ENCODE peak calls at places on chromosome 19, in five cellular contexts. E, Y, X, O and V are unnamed samples.

GRCh38 chr19:2044709-2045500 is 6.1 kb downstream of the MKNK2 start:
- DNase-seq in E (peak; percentile 45), Y (no peak), X (no peak), O (no peak), V (no peak)

GRCh38 chr19:18153555-18154134 is 682 bp downstream of the PIK3R2 start:
- DNase-seq in E (no peak), Y (no peak), X (no peak), O (peak; percentile 39), V (no peak)

GRCh38 chr19:16588089-16588823 is 16.0 kb upstream of the SLC35E1 start:
- DNase-seq in E (no peak), Y (no peak), X (no peak), O (peak; percentile 92), V (peak; percentile 93)

GRCh38 chr19:19460258-19460731 is 54.8 kb downstream of the GATAD2A start:
- DNase-seq in E (no peak), Y (no peak), X (no peak), O (peak; percentile 81), V (peak; percentile 57)

GRCh38 chr19:5718579-5719273 is 1.2 kb downstream of the LONP1 start:
- DNase-seq in E (no peak), Y (peak; percentile 74), X (no peak), O (peak; percentile 55), V (no peak)

GRCh38 chr19:14517840-14518505 is at the start of gene DNAJB1:
- DNase-seq in E (peak; percentile 83), Y (peak; percentile 62), X (peak; percentile 83), O (peak; percentile 78), V (peak; percentile 72)

GRCh38 chr19:23312515-23312914 is 62.3 kb upstream of the ZNF724 start:
- DNase-seq in E (no peak), Y (no peak), X (no peak), O (no peak), V (no peak)

GRCh38 chr19:42531313-42531712 is 3.0 kb upstream of the CEACAM1 start:
- DNase-seq in E (no peak), Y (no peak), X (no peak), O (no peak), V (no peak)

GRCh38 chr19:54790711-54791110 is 12.7 kb upstream of the KIR2DL4 start:
- DNase-seq in E (no peak), Y (no peak), X (no peak), O (no peak), V (no peak)

GRCh38 chr19:4457654-4458406 is at the start of gene UBXN6:
- DNase-seq in E (peak; percentile 100), Y (peak; percentile 96), X (peak; percentile 98), O (peak; percentile 99), V (peak; percentile 100)

GRCh38 chr19:33400856-33401682 is 27.6 kb downstream of the CEBPG start:
- DNase-seq in E (no peak), Y (no peak), X (no peak), O (no peak), V (peak; percentile 71)

GRCh38 chr19:16627194-16627927 is 643 bp downstream of the MED26 start:
- DNase-seq in E (peak; percentile 56), Y (no peak), X (peak; percentile 7), O (peak; percentile 22), V (no peak)

GRCh38 chr19:35559281-35559659 is 4.2 kb downstream of the ATP4A start:
- DNase-seq in E (no peak), Y (no peak), X (no peak), O (no peak), V (no peak)

GRCh38 chr19:5091576-5092215 is 122.8 kb downstream of the KDM4B start:
- DNase-seq in E (no peak), Y (no peak), X (no peak), O (no peak), V (no peak)

GRCh38 chr19:3129112-3129511 is 6.7 kb upstream of the GNA15 start:
- DNase-seq in E (peak; percentile 34), Y (peak; percentile 57), X (no peak), O (no peak), V (no peak)

GRCh38 chr19:6730153-6730804 is 7.1 kb downstream of the GPR108 start:
- DNase-seq in E (peak; percentile 99), Y (no peak), X (no peak), O (peak; percentile 50), V (peak; percentile 45)

GRCh38 chr19:31338069-31338767 is 11.0 kb downstream of the TSHZ3 start:
- DNase-seq in E (peak; percentile 91), Y (peak; percentile 46), X (peak; percentile 68), O (no peak), V (no peak)

GRCh38 chr19:50377051-50377441 is 789 bp downstream of the NR1H2 start:
- DNase-seq in E (peak; percentile 90), Y (no peak), X (no peak), O (peak; percentile 53), V (no peak)

GRCh38 chr19:8065489-8066261 is 13.1 kb downstream of the CCL25 start:
- DNase-seq in E (no peak), Y (no peak), X (no peak), O (no peak), V (no peak)

GRCh38 chr19:37778613-37779138 is 710 bp downstream of the ZNF573 start:
- DNase-seq in E (peak; percentile 54), Y (no peak), X (no peak), O (no peak), V (no peak)

GRCh38 chr19:16628984-16629691 is 1.1 kb upstream of the MED26 start:
- DNase-seq in E (no peak), Y (peak; percentile 21), X (peak; percentile 65), O (peak; percentile 85), V (no peak)

GRCh38 chr19:51136891-51137551 is 5.1 kb upstream of the SIGLEC7 start:
- DNase-seq in E (peak; percentile 52), Y (no peak), X (peak; percentile 34), O (no peak), V (no peak)

GRCh38 chr19:13633109-13633508 is 126.8 kb upstream of the CACNA1A start:
- DNase-seq in E (no peak), Y (no peak), X (no peak), O (no peak), V (no peak)

GRCh38 chr19:6838062-6838655 is 49.2 kb upstream of the ADGRE1 start:
- DNase-seq in E (no peak), Y (no peak), X (no peak), O (no peak), V (no peak)